ENCODE peak calls at places on chromosomes 11 and 22, in six cellular contexts. N is COR-L47, X is GF-D8, L is cardiac muscle cell, Z is sigmoid colon, R is NAMALWA. G is an unnamed sample.

GRCh38 chr11:7892059-7892699 is 38.9 kb downstream of the OR10A6 start:
- DNase-seq in N (no peak), X (no peak), L (no peak), Z (no peak), R (peak; percentile 87), G (no peak)

GRCh38 chr22:47136671-47137070 is 374.2 kb downstream of the TBC1D22A start:
- DNase-seq in N (no peak), X (no peak), L (no peak), Z (no peak), R (no peak), G (no peak)

GRCh38 chr22:27885977-27886842 is 32.8 kb downstream of the PITPNB start:
- DNase-seq in N (no peak), X (no peak), L (peak; percentile 66), Z (no peak), R (peak; percentile 66), G (peak; percentile 26)

GRCh38 chr22:29387921-29388758 is at the start of gene AP1B1:
- DNase-seq in N (peak; percentile 95), X (peak; percentile 76), L (peak; percentile 96), Z (peak; percentile 96), R (peak; percentile 96), G (peak; percentile 86)

GRCh38 chr22:46738642-46738960 is 549 bp upstream of the CERK start:
- DNase-seq in N (no peak), X (no peak), L (no peak), Z (no peak), R (no peak), G (no peak)

GRCh38 chr22:17949926-17950473 is 74.4 kb downstream of the MICAL3 start:
- DNase-seq in N (no peak), X (no peak), L (no peak), Z (peak; percentile 22), R (no peak), G (no peak)

GRCh38 chr11:36374726-36375125 is 78.6 kb downstream of the PRR5L start:
- DNase-seq in N (no peak), X (no peak), L (no peak), Z (no peak), R (no peak), G (no peak)

GRCh38 chr11:62911137-62912130 is 9.7 kb downstream of the CHRM1 start:
- DNase-seq in N (no peak), X (peak; percentile 70), L (no peak), Z (no peak), R (no peak), G (no peak)

GRCh38 chr11:61756452-61757212 is 4.2 kb downstream of the MYRF start:
- DNase-seq in N (no peak), X (no peak), L (no peak), Z (no peak), R (no peak), G (no peak)

GRCh38 chr11:19984048-19984742 is 176.1 kb downstream of the DBX1 start:
- DNase-seq in N (no peak), X (no peak), L (no peak), Z (peak; percentile 63), R (no peak), G (no peak)

GRCh38 chr11:75140269-75141138 is 10.4 kb upstream of the SLCO2B1 start:
- DNase-seq in N (no peak), X (no peak), L (peak; percentile 60), Z (no peak), R (peak; percentile 73), G (peak; percentile 60)

GRCh38 chr11:126997196-126997595 is 3.4 kb downstream of the KIRREL3 start:
- DNase-seq in N (no peak), X (no peak), L (no peak), Z (no peak), R (no peak), G (no peak)

GRCh38 chr11:130813638-130814037 is 102.6 kb downstream of the SNX19 start:
- DNase-seq in N (no peak), X (no peak), L (no peak), Z (no peak), R (no peak), G (no peak)

GRCh38 chr11:123590296-123590912 is 64.0 kb downstream of the SCN3B start:
- DNase-seq in N (no peak), X (no peak), L (no peak), Z (no peak), R (no peak), G (no peak)

GRCh38 chr11:92527467-92527866 is 302.8 kb downstream of the FAT3 start:
- DNase-seq in N (no peak), X (no peak), L (no peak), Z (no peak), R (no peak), G (no peak)

GRCh38 chr22:12613199-12613598 is 2914.8 kb upstream of the OR11H1 start:
- DNase-seq in N (no peak), X (no peak), L (no peak), Z (no peak), R (no peak), G (no peak)

GRCh38 chr22:50061824-50062355 is 3.8 kb upstream of the TTLL8 start:
- DNase-seq in N (no peak), X (peak; percentile 96), L (no peak), Z (no peak), R (no peak), G (no peak)

GRCh38 chr11:124177344-124177743 is 5.8 kb upstream of the OR10D3 start:
- DNase-seq in N (no peak), X (peak; percentile 56), L (no peak), Z (no peak), R (no peak), G (no peak)

GRCh38 chr11:105297463-105297862 is 157.9 kb upstream of the CARD18 start:
- DNase-seq in N (no peak), X (no peak), L (no peak), Z (no peak), R (no peak), G (no peak)

GRCh38 chr11:113874920-113875413 is 405 bp downstream of the USP28 start:
- DNase-seq in N (no peak), X (peak; percentile 48), L (peak; percentile 27), Z (no peak), R (peak; percentile 63), G (peak; percentile 61)

GRCh38 chr11:130209128-130209932 is 49.7 kb downstream of the ST14 start:
- DNase-seq in N (no peak), X (no peak), L (no peak), Z (peak; percentile 66), R (no peak), G (no peak)

GRCh38 chr11:68855205-68855978 is 13.7 kb upstream of the CPT1A start:
- DNase-seq in N (no peak), X (no peak), L (no peak), Z (no peak), R (no peak), G (no peak)

GRCh38 chr11:118917488-118918127 is 8.1 kb downstream of the BCL9L start:
- DNase-seq in N (peak; percentile 54), X (peak; percentile 81), L (no peak), Z (peak; percentile 95), R (no peak), G (peak; percentile 73)

GRCh38 chr11:26134481-26135355 is 197.2 kb upstream of the ANO3 start:
- DNase-seq in N (peak; percentile 12), X (no peak), L (peak; percentile 16), Z (no peak), R (peak; percentile 63), G (no peak)

GRCh38 chr11:8262552-8263108 is 1.0 kb downstream of the LMO1 start:
- DNase-seq in N (peak; percentile 41), X (no peak), L (peak; percentile 90), Z (peak; percentile 70), R (no peak), G (no peak)

GRCh38 chr11:116874251-116874650 is 36.8 kb upstream of the APOA1 start:
- DNase-seq in N (no peak), X (no peak), L (no peak), Z (no peak), R (no peak), G (no peak)

GRCh38 chr11:22432331-22433065 is 94.3 kb downstream of the SLC17A6 start:
- DNase-seq in N (peak; percentile 56), X (no peak), L (no peak), Z (no peak), R (no peak), G (no peak)

GRCh38 chr11:114615448-114616361 is 20.1 kb upstream of the NXPE4 start:
- DNase-seq in N (no peak), X (no peak), L (no peak), Z (no peak), R (no peak), G (no peak)

GRCh38 chr11:75562048-75562835 is at the start of gene SERPINH1:
- DNase-seq in N (peak; percentile 70), X (no peak), L (peak; percentile 91), Z (peak; percentile 97), R (no peak), G (peak; percentile 51)

GRCh38 chr11:31529189-31529588 is 19.6 kb downstream of the ELP4 start:
- DNase-seq in N (no peak), X (no peak), L (no peak), Z (no peak), R (no peak), G (no peak)

GRCh38 chr22:49606562-49606961 is 221.1 kb downstream of the BRD1 start:
- DNase-seq in N (no peak), X (no peak), L (no peak), Z (no peak), R (no peak), G (no peak)

GRCh38 chr11:32034149-32034548 is 56.7 kb upstream of the RCN1 start:
- DNase-seq in N (no peak), X (no peak), L (no peak), Z (no peak), R (no peak), G (no peak)

GRCh38 chr11:109040303-109040702 is 375.4 kb downstream of the DDX10 start:
- DNase-seq in N (no peak), X (no peak), L (no peak), Z (no peak), R (peak; percentile 7), G (no peak)

GRCh38 chr22:44869196-44869595 is 116.8 kb downstream of the ARHGAP8 start:
- DNase-seq in N (no peak), X (no peak), L (no peak), Z (no peak), R (no peak), G (no peak)

GRCh38 chr11:126697937-126698336 is 302.6 kb downstream of the KIRREL3 start:
- DNase-seq in N (no peak), X (no peak), L (no peak), Z (no peak), R (no peak), G (no peak)

GRCh38 chr22:38080468-38080846 is 3.5 kb downstream of the SLC16A8 start:
- DNase-seq in N (no peak), X (no peak), L (no peak), Z (no peak), R (no peak), G (no peak)

GRCh38 chr22:22955276-22955798 is 67.7 kb downstream of the IGLL5 start:
- DNase-seq in N (no peak), X (no peak), L (no peak), Z (no peak), R (peak; percentile 57), G (no peak)

GRCh38 chr11:33475999-33476398 is 218.8 kb downstream of the HIPK3 start:
- DNase-seq in N (peak; percentile 85), X (no peak), L (peak; percentile 59), Z (no peak), R (peak; percentile 24), G (no peak)

G was measured in central memory CD4-positive, alpha-beta T cell.